ENCODE peak calls at places on chromosome 13, in four cellular contexts. P is IMR-90, A is fibroblast of lung, H is mesenchymal stem cell. Q is an unnamed sample. For H3K4me1, the result is how much of the 10 kb centered on the place peaks cover.

GRCh38 chr13:52665325-52665724 is 12.7 kb downstream of the SUGT1 start:
- DNase-seq in P (peak), A (peak), H (peak), Q (no peak)

GRCh38 chr13:98507060-98507797 is 69.7 kb downstream of the STK24 start:
- DNase-seq in P (no peak), A (peak), H (peak), Q (peak)

GRCh38 chr13:60572003-60572792 is 175.2 kb downstream of the TDRD3 start:
- DNase-seq in P (peak), A (peak), H (peak), Q (no peak)

GRCh38 chr13:24615114-24615513 is 65.1 kb upstream of the ATP12A start:
- DNase-seq in P (no peak), A (no peak), H (no peak), Q (peak)

GRCh38 chr13:97335488-97336134 is 98.4 kb upstream of the RAP2A start:
- DNase-seq in P (no peak), A (no peak), H (no peak), Q (no peak)

GRCh38 chr13:59483441-59484116 is 680.1 kb downstream of the DIAPH3 start:
- DNase-seq in P (peak), A (peak), H (no peak), Q (no peak)

GRCh38 chr13:40518481-40518882 is 148.0 kb downstream of the FOXO1 start:
- DNase-seq in P (no peak), A (peak), H (no peak), Q (no peak)

GRCh38 chr13:60329221-60329983 is 67.6 kb upstream of the TDRD3 start:
- DNase-seq in P (peak), A (peak), H (peak), Q (no peak)

GRCh38 chr13:98484289-98485219 is 92.4 kb downstream of the STK24 start:
- DNase-seq in P (peak), A (peak), H (peak), Q (peak)

GRCh38 chr13:94682229-94682628 is 30.1 kb downstream of the SOX21 start:
- DNase-seq in P (no peak), A (no peak), H (no peak), Q (no peak)

GRCh38 chr13:95226932-95227718 is 74.1 kb downstream of the ABCC4 start:
- DNase-seq in P (no peak), A (no peak), H (peak), Q (no peak)

GRCh38 chr13:35649162-35649561 is 172.7 kb upstream of the MAB21L1 start:
- DNase-seq in P (peak), A (peak), H (no peak), Q (no peak)

GRCh38 chr13:71979616-71980015 is 112.6 kb upstream of the DACH1 start:
- DNase-seq in P (no peak), A (peak), H (peak), Q (no peak)

GRCh38 chr13:90918551-90918950 is 428.9 kb upstream of the MIR17HG start:
- DNase-seq in P (peak), A (peak), H (peak), Q (no peak)

GRCh38 chr13:24692541-24692940 is 12.3 kb downstream of the ATP12A start:
- DNase-seq in P (peak), A (peak), H (peak), Q (peak)

GRCh38 chr13:85521586-85521985 is 277.6 kb downstream of the SLITRK6 start:
- DNase-seq in P (no peak), A (no peak), H (no peak), Q (no peak)

GRCh38 chr13:63472736-63473135 is 2057.1 kb upstream of the PCDH20 start:
- DNase-seq in P (no peak), A (no peak), H (no peak), Q (no peak)

GRCh38 chr13:19861762-19862161 is 1.7 kb downstream of the ZMYM5 start:
- DNase-seq in P (no peak), A (no peak), H (peak), Q (no peak)

GRCh38 chr13:25836709-25837316 is 215.0 kb downstream of the SHISA2 start:
- DNase-seq in P (no peak), A (peak), H (no peak), Q (no peak)

GRCh38 chr13:51825681-51826254 is 19.2 kb downstream of the TMEM272 start:
- DNase-seq in P (no peak), A (no peak), H (no peak), Q (no peak)

GRCh38 chr13:23557733-23558132 is 12.5 kb upstream of the TNFRSF19 start:
- DNase-seq in P (no peak), A (no peak), H (no peak), Q (no peak)

GRCh38 chr13:43085545-43085944 is 62.2 kb downstream of the DNAJC15 start:
- DNase-seq in P (peak), A (peak), H (peak), Q (no peak)

GRCh38 chr13:32178763-32179162 is 136.4 kb downstream of the ZAR1L start:
- DNase-seq in P (no peak), A (no peak), H (no peak), Q (no peak)

GRCh38 chr13:94033830-94034642 is 445.4 kb downstream of the DCT start:
- DNase-seq in P (peak), A (peak), H (no peak), Q (no peak)

GRCh38 chr13:39419866-39420265 is 183.1 kb downstream of the LHFPL6 start:
- DNase-seq in P (no peak), A (no peak), H (no peak), Q (no peak)

GRCh38 chr13:65292488-65292901 is 1937.6 kb downstream of the PCDH9 start:
- DNase-seq in P (peak), A (peak), H (peak), Q (no peak)

GRCh38 chr13:100588350-100589177 is at the start of gene GGACT:
- DNase-seq in P (peak), A (peak), H (peak), Q (peak)

GRCh38 chr13:59394526-59394925 is 769.2 kb downstream of the DIAPH3 start:
- DNase-seq in P (no peak), A (no peak), H (no peak), Q (no peak)

GRCh38 chr13:53058077-53058660 is 29.6 kb downstream of the OLFM4 start:
- DNase-seq in P (no peak), A (no peak), H (no peak), Q (no peak)

GRCh38 chr13:41465215-41465907 is 8.0 kb downstream of the RGCC start:
- DNase-seq in P (peak), A (peak), H (peak), Q (peak)

GRCh38 chr13:75759531-75759930 is 123.4 kb downstream of the LMO7 start:
- DNase-seq in P (no peak), A (no peak), H (no peak), Q (no peak)

GRCh38 chr13:23384111-23384510 is 49.4 kb downstream of the SACS start:
- DNase-seq in P (peak), A (peak), H (peak), Q (no peak)

GRCh38 chr13:32894589-32895001 is 121.6 kb upstream of the KL start:
- DNase-seq in P (peak), A (peak), H (peak), Q (no peak)

GRCh38 chr13:27516103-27516502 is 65.7 kb upstream of the MTIF3 start:
- DNase-seq in P (no peak), A (no peak), H (no peak), Q (no peak)

GRCh38 chr13:90868321-90868920 is 479.1 kb upstream of the MIR17HG start:
- DNase-seq in P (peak), A (peak), H (peak), Q (no peak)

GRCh38 chr13:93058301-93058700 is 168.3 kb upstream of the GPC6 start:
- DNase-seq in P (no peak), A (no peak), H (no peak), Q (no peak)

GRCh38 chr13:99313473-99313872 is 6.3 kb upstream of the GPR183 start:
- DNase-seq in P (no peak), A (no peak), H (no peak), Q (no peak)

DNA sequence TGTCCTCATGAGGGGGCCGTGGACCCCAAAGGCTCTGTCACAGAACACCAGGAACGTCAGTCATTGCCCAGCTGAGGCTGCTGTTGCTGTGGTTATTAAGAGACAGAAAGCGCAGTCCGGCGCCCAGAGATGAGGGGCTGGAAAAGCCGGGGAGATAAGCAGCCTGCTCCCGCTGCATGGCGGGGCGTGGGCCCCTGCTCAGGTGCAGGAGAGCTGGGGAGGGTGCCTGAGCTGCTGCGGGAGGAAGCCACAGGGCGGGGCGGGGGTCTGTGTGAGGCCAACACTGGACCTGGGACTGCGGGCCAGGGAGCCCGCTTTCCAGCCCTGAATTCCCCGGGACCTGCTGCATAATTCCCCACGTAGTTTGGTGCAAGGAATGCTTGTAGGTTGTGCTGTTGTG is 11.3 kb downstream of the SOX1 start:
- DNase-seq in P (no peak), A (no peak), H (no peak), Q (no peak)
- H3K4me1 ChIP-seq in P (under half), A (under half), H (under half), Q (under half)

DNA sequence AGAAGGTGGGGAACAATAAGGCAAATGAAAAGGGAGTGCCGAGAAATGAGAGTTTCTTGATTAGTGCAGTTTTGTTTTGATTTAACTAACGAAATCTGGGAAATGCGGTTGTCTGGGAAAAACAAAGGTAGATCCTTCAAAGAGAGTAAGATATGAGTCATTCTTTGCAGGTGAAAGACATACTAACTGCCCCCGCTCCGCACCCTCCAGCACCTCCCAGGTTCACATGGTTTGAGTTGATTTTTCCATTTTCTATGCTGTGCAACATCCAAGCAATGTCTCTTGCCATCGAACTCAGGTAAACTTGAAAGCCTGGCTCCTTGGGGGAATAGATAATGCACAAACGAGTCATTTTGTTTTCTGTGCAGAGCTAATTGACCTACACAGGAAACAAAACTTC is 84.1 kb upstream of the KLF12 start:
- DNase-seq in P (no peak), A (no peak), H (no peak), Q (no peak)
- H3K4me3 ChIP-seq in P (no peak), A (no peak), H (no peak), Q (no peak)

GRCh38 chr13:48976677-48977625 is 1.2 kb downstream of the FNDC3A start:
- DNase-seq in P (no peak), A (no peak), H (peak), Q (no peak)

GRCh38 chr13:48977973-48978372 is 2.3 kb downstream of the FNDC3A start:
- DNase-seq in P (peak), A (peak), H (no peak), Q (no peak)

GRCh38 chr13:48983331-48983730 is 7.6 kb downstream of the FNDC3A start:
- DNase-seq in P (no peak), A (no peak), H (no peak), Q (no peak)

GRCh38 chr13:48978942-48979601 is 3.4 kb downstream of the FNDC3A start:
- DNase-seq in P (no peak), A (peak), H (no peak), Q (no peak)

DNA sequence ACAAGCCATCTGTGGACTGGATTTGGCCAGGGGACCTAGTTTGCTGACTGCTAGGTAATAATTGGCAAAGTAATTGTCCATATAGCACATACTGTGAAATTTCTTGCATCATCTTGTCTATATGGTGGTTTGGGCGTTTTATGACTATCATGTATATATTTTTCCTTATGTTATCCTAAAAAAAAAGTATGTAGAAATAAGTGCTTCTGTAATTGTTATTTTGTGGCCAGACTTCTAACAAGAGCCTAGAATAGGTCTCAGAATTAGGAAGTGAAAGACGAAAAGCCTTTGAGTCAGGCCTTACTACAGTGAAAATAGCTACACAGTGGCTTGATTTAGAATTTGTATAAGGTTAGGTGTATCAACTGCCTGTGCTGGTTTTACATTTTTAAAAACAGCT is 4.2 kb downstream of the FNDC3A start:
- DNase-seq in P (no peak), A (no peak), H (no peak), Q (no peak)
- H3K4me1 ChIP-seq in P (under half), A (under half), H (under half), Q (under half)

GRCh38 chr13:80083097-80083429 is 257.9 kb downstream of the SPRY2 start:
- DNase-seq in P (no peak), A (no peak), H (no peak), Q (no peak)

GRCh38 chr13:80082396-80083096 is 258.4 kb downstream of the SPRY2 start:
- DNase-seq in P (peak), A (peak), H (peak), Q (no peak)

GRCh38 chr13:80086304-80086721 is 254.6 kb downstream of the SPRY2 start:
- DNase-seq in P (peak), A (peak), H (no peak), Q (no peak)

GRCh38 chr13:80084086-80084676 is 256.7 kb downstream of the SPRY2 start:
- DNase-seq in P (peak), A (peak), H (peak), Q (no peak)

GRCh38 chr13:80083516-80084085 is 257.3 kb downstream of the SPRY2 start:
- DNase-seq in P (peak), A (peak), H (peak), Q (no peak)
- H3K4me3 ChIP-seq in P (no peak), A (peak), H (peak), Q (no peak)

GRCh38 chr13:45336025-45336800 is 4.8 kb downstream of the TPT1 start:
- DNase-seq in P (no peak), A (no peak), H (no peak), Q (no peak)

GRCh38 chr13:45339399-45339798 is 1.6 kb downstream of the TPT1 start:
- DNase-seq in P (no peak), A (no peak), H (no peak), Q (no peak)

GRCh38 chr13:45337395-45337794 is 3.6 kb downstream of the TPT1 start:
- DNase-seq in P (no peak), A (no peak), H (no peak), Q (no peak)

GRCh38 chr13:45339867-45340266 is 1.1 kb downstream of the TPT1 start:
- DNase-seq in P (no peak), A (no peak), H (no peak), Q (no peak)

GRCh38 chr13:45337803-45338202 is 3.2 kb downstream of the TPT1 start:
- DNase-seq in P (no peak), A (no peak), H (no peak), Q (no peak)
- H3K4me1 ChIP-seq in P (under half), A (under half), H (under half), Q (under half)

GRCh38 chr13:108495686-108496363 is 133.6 kb upstream of the MYO16 start:
- DNase-seq in P (no peak), A (peak), H (peak), Q (peak)
- H3K4me3 ChIP-seq in P (no peak), A (peak), H (peak), Q (no peak)

GRCh38 chr13:30832845-30833332 is 73.2 kb upstream of the MEDAG start:
- DNase-seq in P (no peak), A (peak), H (peak), Q (peak)
- H3K4me1 ChIP-seq in P (under half), A (under half), H (under half), Q (under half)

GRCh38 chr13:101627556-101627943 is 175.1 kb downstream of the ITGBL1 start:
- DNase-seq in P (peak), A (peak), H (peak), Q (no peak)
- H3K4me3 ChIP-seq in P (peak), A (peak), H (peak), Q (peak)

DNA sequence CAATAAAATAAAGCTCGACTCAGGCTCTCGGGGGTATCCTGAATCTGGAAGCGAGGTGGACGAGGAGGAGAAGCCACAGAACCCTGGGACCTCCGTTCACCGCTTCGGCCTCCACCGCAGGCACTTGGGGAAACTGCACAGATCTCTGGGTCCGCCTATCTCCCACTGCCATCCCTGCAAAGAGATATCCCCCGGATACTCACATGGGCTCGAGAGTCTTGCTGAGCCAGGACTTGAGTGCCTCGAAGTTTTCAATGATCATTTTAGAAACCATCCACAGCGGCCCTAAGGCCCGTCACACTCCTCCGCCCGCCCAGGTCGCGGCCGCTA is 589 bp downstream of the RBM26 start:
- DNase-seq in P (no peak), A (no peak), H (peak), Q (no peak)
- H3K4me1 ChIP-seq in P (under half), A (under half), H (under half), Q (under half)